ENCODE peak calls at places on chromosomes 6 and 20, in seven cellular contexts. One of them, this sample, is unnamed.

GRCh38 chr6:119347466-119348307 is 1.9 kb downstream of the MAN1A1 start:
- DNase-seq in NCI-H1105 treated with DMSO at 0.1 percent for 48 hours: peak
- DNase-seq in A549: no peak
- DNase-seq in hypothalamus: no peak
- DNase-seq in PC-3: peak
- DNase-seq in activated CD4-positive, alpha-beta T cell treated with anti-CD3 and anti-CD28 coated beads for 48 hours: peak
- DNase-seq in brain microvascular endothelial cell: no peak
- DNase-seq in this sample: peak

GRCh38 chr20:389220-389619 is 8.7 kb downstream of the TRIB3 start:
- DNase-seq in A549: no peak
- DNase-seq in activated CD4-positive, alpha-beta T cell treated with anti-CD3 and anti-CD28 coated beads for 48 hours: no peak
- DNase-seq in brain microvascular endothelial cell: no peak
- DNase-seq in hypothalamus: no peak
- DNase-seq in NCI-H1105 treated with DMSO at 0.1 percent for 48 hours: no peak
- DNase-seq in PC-3: no peak
- DNase-seq in this sample: no peak

GRCh38 chr6:39207421-39208232 is 21.6 kb downstream of the KCNK5 start:
- DNase-seq in brain microvascular endothelial cell: no peak
- DNase-seq in hypothalamus: no peak
- DNase-seq in PC-3: no peak
- DNase-seq in A549: no peak
- DNase-seq in activated CD4-positive, alpha-beta T cell treated with anti-CD3 and anti-CD28 coated beads for 48 hours: no peak
- DNase-seq in NCI-H1105 treated with DMSO at 0.1 percent for 48 hours: no peak
- DNase-seq in this sample: no peak

GRCh38 chr6:73823046-73823735 is 127.2 kb downstream of the CD109 start:
- DNase-seq in PC-3: no peak
- DNase-seq in activated CD4-positive, alpha-beta T cell treated with anti-CD3 and anti-CD28 coated beads for 48 hours: no peak
- DNase-seq in NCI-H1105 treated with DMSO at 0.1 percent for 48 hours: peak
- DNase-seq in brain microvascular endothelial cell: no peak
- DNase-seq in hypothalamus: no peak
- DNase-seq in A549: no peak
- DNase-seq in this sample: no peak

GRCh38 chr6:43570876-43571441 is 4.9 kb downstream of the XPO5 start:
- DNase-seq in PC-3: no peak
- DNase-seq in hypothalamus: no peak
- DNase-seq in NCI-H1105 treated with DMSO at 0.1 percent for 48 hours: no peak
- DNase-seq in brain microvascular endothelial cell: no peak
- DNase-seq in activated CD4-positive, alpha-beta T cell treated with anti-CD3 and anti-CD28 coated beads for 48 hours: peak
- DNase-seq in A549: no peak
- DNase-seq in this sample: no peak

GRCh38 chr6:158233214-158233795 is 65.2 kb downstream of the GTF2H5 start:
- DNase-seq in NCI-H1105 treated with DMSO at 0.1 percent for 48 hours: no peak
- DNase-seq in PC-3: peak
- DNase-seq in activated CD4-positive, alpha-beta T cell treated with anti-CD3 and anti-CD28 coated beads for 48 hours: no peak
- DNase-seq in hypothalamus: peak
- DNase-seq in brain microvascular endothelial cell: no peak
- DNase-seq in A549: no peak
- DNase-seq in this sample: peak

GRCh38 chr6:42259286-42259685 is 41.6 kb upstream of the MRPS10 start:
- DNase-seq in brain microvascular endothelial cell: no peak
- DNase-seq in PC-3: no peak
- DNase-seq in activated CD4-positive, alpha-beta T cell treated with anti-CD3 and anti-CD28 coated beads for 48 hours: no peak
- DNase-seq in NCI-H1105 treated with DMSO at 0.1 percent for 48 hours: no peak
- DNase-seq in A549: no peak
- DNase-seq in hypothalamus: no peak
- DNase-seq in this sample: no peak

GRCh38 chr6:33740204-33740608 is 6.5 kb downstream of the IP6K3 start:
- DNase-seq in NCI-H1105 treated with DMSO at 0.1 percent for 48 hours: no peak
- DNase-seq in PC-3: no peak
- DNase-seq in hypothalamus: no peak
- DNase-seq in brain microvascular endothelial cell: no peak
- DNase-seq in A549: no peak
- DNase-seq in activated CD4-positive, alpha-beta T cell treated with anti-CD3 and anti-CD28 coated beads for 48 hours: no peak
- DNase-seq in this sample: no peak

GRCh38 chr20:10763117-10763516 is 89.3 kb upstream of the JAG1 start:
- DNase-seq in NCI-H1105 treated with DMSO at 0.1 percent for 48 hours: no peak
- DNase-seq in hypothalamus: no peak
- DNase-seq in PC-3: no peak
- DNase-seq in brain microvascular endothelial cell: peak
- DNase-seq in A549: no peak
- DNase-seq in activated CD4-positive, alpha-beta T cell treated with anti-CD3 and anti-CD28 coated beads for 48 hours: no peak
- DNase-seq in this sample: no peak

GRCh38 chr20:38121741-38122140 is 43.3 kb downstream of the TGM2 start:
- DNase-seq in PC-3: no peak
- DNase-seq in A549: no peak
- DNase-seq in brain microvascular endothelial cell: no peak
- DNase-seq in hypothalamus: no peak
- DNase-seq in activated CD4-positive, alpha-beta T cell treated with anti-CD3 and anti-CD28 coated beads for 48 hours: no peak
- DNase-seq in NCI-H1105 treated with DMSO at 0.1 percent for 48 hours: no peak
- DNase-seq in this sample: no peak

GRCh38 chr6:158417760-158418098 is 105.5 kb downstream of the TULP4 start:
- DNase-seq in brain microvascular endothelial cell: peak
- DNase-seq in PC-3: peak
- DNase-seq in A549: no peak
- DNase-seq in activated CD4-positive, alpha-beta T cell treated with anti-CD3 and anti-CD28 coated beads for 48 hours: no peak
- DNase-seq in NCI-H1105 treated with DMSO at 0.1 percent for 48 hours: no peak
- DNase-seq in hypothalamus: peak
- DNase-seq in this sample: peak

GRCh38 chr6:72811971-72812421 is 190.1 kb downstream of the KCNQ5 start:
- DNase-seq in NCI-H1105 treated with DMSO at 0.1 percent for 48 hours: no peak
- DNase-seq in PC-3: peak
- DNase-seq in hypothalamus: no peak
- DNase-seq in brain microvascular endothelial cell: peak
- DNase-seq in activated CD4-positive, alpha-beta T cell treated with anti-CD3 and anti-CD28 coated beads for 48 hours: no peak
- DNase-seq in A549: no peak
- DNase-seq in this sample: no peak

GRCh38 chr6:170181338-170181690 is 109.6 kb downstream of the DLL1 start:
- DNase-seq in NCI-H1105 treated with DMSO at 0.1 percent for 48 hours: no peak
- DNase-seq in brain microvascular endothelial cell: no peak
- DNase-seq in A549: no peak
- DNase-seq in hypothalamus: no peak
- DNase-seq in PC-3: no peak
- DNase-seq in activated CD4-positive, alpha-beta T cell treated with anti-CD3 and anti-CD28 coated beads for 48 hours: no peak
- DNase-seq in this sample: no peak

GRCh38 chr6:122712093-122712863 is 67.2 kb upstream of the FABP7 start:
- DNase-seq in A549: no peak
- DNase-seq in NCI-H1105 treated with DMSO at 0.1 percent for 48 hours: no peak
- DNase-seq in activated CD4-positive, alpha-beta T cell treated with anti-CD3 and anti-CD28 coated beads for 48 hours: no peak
- DNase-seq in PC-3: peak
- DNase-seq in brain microvascular endothelial cell: peak
- DNase-seq in hypothalamus: no peak
- DNase-seq in this sample: no peak

GRCh38 chr20:62301773-62302340 is 940 bp upstream of the ADRM1 start:
- DNase-seq in A549: peak
- DNase-seq in PC-3: peak
- DNase-seq in activated CD4-positive, alpha-beta T cell treated with anti-CD3 and anti-CD28 coated beads for 48 hours: peak
- DNase-seq in hypothalamus: peak
- DNase-seq in brain microvascular endothelial cell: peak
- DNase-seq in NCI-H1105 treated with DMSO at 0.1 percent for 48 hours: peak
- DNase-seq in this sample: peak

GRCh38 chr20:44548171-44548678 is 26.4 kb upstream of the SERINC3 start:
- DNase-seq in A549: no peak
- DNase-seq in hypothalamus: no peak
- DNase-seq in PC-3: peak
- DNase-seq in NCI-H1105 treated with DMSO at 0.1 percent for 48 hours: no peak
- DNase-seq in activated CD4-positive, alpha-beta T cell treated with anti-CD3 and anti-CD28 coated beads for 48 hours: no peak
- DNase-seq in brain microvascular endothelial cell: no peak
- DNase-seq in this sample: no peak

GRCh38 chr20:23048283-23049200 is 930 bp downstream of the THBD start:
- DNase-seq in PC-3: peak
- DNase-seq in A549: peak
- DNase-seq in brain microvascular endothelial cell: no peak
- DNase-seq in activated CD4-positive, alpha-beta T cell treated with anti-CD3 and anti-CD28 coated beads for 48 hours: peak
- DNase-seq in hypothalamus: no peak
- DNase-seq in NCI-H1105 treated with DMSO at 0.1 percent for 48 hours: no peak
- DNase-seq in this sample: no peak

GRCh38 chr6:139784222-139784769 is 409.8 kb upstream of the CITED2 start:
- DNase-seq in activated CD4-positive, alpha-beta T cell treated with anti-CD3 and anti-CD28 coated beads for 48 hours: no peak
- DNase-seq in brain microvascular endothelial cell: no peak
- DNase-seq in A549: no peak
- DNase-seq in PC-3: no peak
- DNase-seq in NCI-H1105 treated with DMSO at 0.1 percent for 48 hours: no peak
- DNase-seq in hypothalamus: no peak
- DNase-seq in this sample: no peak

GRCh38 chr6:38806833-38807232 is 91.7 kb downstream of the DNAH8 start:
- DNase-seq in hypothalamus: no peak
- DNase-seq in PC-3: peak
- DNase-seq in A549: no peak
- DNase-seq in activated CD4-positive, alpha-beta T cell treated with anti-CD3 and anti-CD28 coated beads for 48 hours: no peak
- DNase-seq in NCI-H1105 treated with DMSO at 0.1 percent for 48 hours: no peak
- DNase-seq in brain microvascular endothelial cell: no peak
- DNase-seq in this sample: no peak

GRCh38 chr20:52621401-52621800 is 350.8 kb upstream of the TSHZ2 start:
- DNase-seq in brain microvascular endothelial cell: no peak
- DNase-seq in A549: no peak
- DNase-seq in hypothalamus: no peak
- DNase-seq in activated CD4-positive, alpha-beta T cell treated with anti-CD3 and anti-CD28 coated beads for 48 hours: no peak
- DNase-seq in NCI-H1105 treated with DMSO at 0.1 percent for 48 hours: no peak
- DNase-seq in PC-3: no peak
- DNase-seq in this sample: no peak

GRCh38 chr6:108565893-108566292 is 5.2 kb downstream of the FOXO3 start:
- DNase-seq in PC-3: peak
- DNase-seq in hypothalamus: no peak
- DNase-seq in A549: no peak
- DNase-seq in NCI-H1105 treated with DMSO at 0.1 percent for 48 hours: no peak
- DNase-seq in activated CD4-positive, alpha-beta T cell treated with anti-CD3 and anti-CD28 coated beads for 48 hours: no peak
- DNase-seq in brain microvascular endothelial cell: no peak
- DNase-seq in this sample: no peak

GRCh38 chr6:5389086-5389745 is 127.9 kb downstream of the FARS2 start:
- DNase-seq in hypothalamus: no peak
- DNase-seq in activated CD4-positive, alpha-beta T cell treated with anti-CD3 and anti-CD28 coated beads for 48 hours: no peak
- DNase-seq in PC-3: no peak
- DNase-seq in brain microvascular endothelial cell: no peak
- DNase-seq in A549: no peak
- DNase-seq in NCI-H1105 treated with DMSO at 0.1 percent for 48 hours: no peak
- DNase-seq in this sample: no peak

GRCh38 chr6:157126183-157127098 is 196.9 kb downstream of the TMEM242 start:
- DNase-seq in brain microvascular endothelial cell: no peak
- DNase-seq in NCI-H1105 treated with DMSO at 0.1 percent for 48 hours: no peak
- DNase-seq in hypothalamus: no peak
- DNase-seq in A549: no peak
- DNase-seq in activated CD4-positive, alpha-beta T cell treated with anti-CD3 and anti-CD28 coated beads for 48 hours: no peak
- DNase-seq in PC-3: no peak
- DNase-seq in this sample: no peak

GRCh38 chr6:47477497-47478232 is at the start of gene CD2AP:
- DNase-seq in NCI-H1105 treated with DMSO at 0.1 percent for 48 hours: peak
- DNase-seq in A549: peak
- DNase-seq in PC-3: peak
- DNase-seq in brain microvascular endothelial cell: peak
- DNase-seq in hypothalamus: peak
- DNase-seq in activated CD4-positive, alpha-beta T cell treated with anti-CD3 and anti-CD28 coated beads for 48 hours: peak
- DNase-seq in this sample: peak

GRCh38 chr20:51586005-51586440 is 43.5 kb upstream of the NFATC2 start:
- DNase-seq in activated CD4-positive, alpha-beta T cell treated with anti-CD3 and anti-CD28 coated beads for 48 hours: peak
- DNase-seq in NCI-H1105 treated with DMSO at 0.1 percent for 48 hours: no peak
- DNase-seq in PC-3: peak
- DNase-seq in hypothalamus: no peak
- DNase-seq in A549: peak
- DNase-seq in brain microvascular endothelial cell: peak
- DNase-seq in this sample: no peak

GRCh38 chr20:50110141-50111047 is 2.6 kb downstream of the UBE2V1 start:
- DNase-seq in activated CD4-positive, alpha-beta T cell treated with anti-CD3 and anti-CD28 coated beads for 48 hours: peak
- DNase-seq in brain microvascular endothelial cell: no peak
- DNase-seq in A549: peak
- DNase-seq in PC-3: peak
- DNase-seq in hypothalamus: no peak
- DNase-seq in NCI-H1105 treated with DMSO at 0.1 percent for 48 hours: no peak
- DNase-seq in this sample: no peak

GRCh38 chr6:29705389-29706231 is 17.6 kb upstream of the HLA-F start:
- DNase-seq in brain microvascular endothelial cell: no peak
- DNase-seq in NCI-H1105 treated with DMSO at 0.1 percent for 48 hours: peak
- DNase-seq in A549: peak
- DNase-seq in activated CD4-positive, alpha-beta T cell treated with anti-CD3 and anti-CD28 coated beads for 48 hours: no peak
- DNase-seq in hypothalamus: peak
- DNase-seq in PC-3: peak
- DNase-seq in this sample: peak

GRCh38 chr20:17226410-17227198 is at the start of gene PCSK2:
- DNase-seq in activated CD4-positive, alpha-beta T cell treated with anti-CD3 and anti-CD28 coated beads for 48 hours: no peak
- DNase-seq in PC-3: no peak
- DNase-seq in NCI-H1105 treated with DMSO at 0.1 percent for 48 hours: peak
- DNase-seq in hypothalamus: peak
- DNase-seq in A549: peak
- DNase-seq in brain microvascular endothelial cell: peak
- DNase-seq in this sample: peak

GRCh38 chr6:23940466-23940865 is 185.5 kb upstream of the NRSN1 start:
- DNase-seq in hypothalamus: no peak
- DNase-seq in brain microvascular endothelial cell: no peak
- DNase-seq in activated CD4-positive, alpha-beta T cell treated with anti-CD3 and anti-CD28 coated beads for 48 hours: no peak
- DNase-seq in A549: no peak
- DNase-seq in NCI-H1105 treated with DMSO at 0.1 percent for 48 hours: no peak
- DNase-seq in PC-3: no peak
- DNase-seq in this sample: no peak

GRCh38 chr6:52922161-52922560 is 12.7 kb upstream of the GSTA3 start:
- DNase-seq in activated CD4-positive, alpha-beta T cell treated with anti-CD3 and anti-CD28 coated beads for 48 hours: no peak
- DNase-seq in hypothalamus: no peak
- DNase-seq in PC-3: no peak
- DNase-seq in brain microvascular endothelial cell: no peak
- DNase-seq in A549: no peak
- DNase-seq in NCI-H1105 treated with DMSO at 0.1 percent for 48 hours: no peak
- DNase-seq in this sample: no peak

GRCh38 chr6:30100585-30101422 is 12.1 kb downstream of the TRIM31 start:
- DNase-seq in brain microvascular endothelial cell: no peak
- DNase-seq in A549: no peak
- DNase-seq in activated CD4-positive, alpha-beta T cell treated with anti-CD3 and anti-CD28 coated beads for 48 hours: peak
- DNase-seq in PC-3: peak
- DNase-seq in NCI-H1105 treated with DMSO at 0.1 percent for 48 hours: no peak
- DNase-seq in hypothalamus: no peak
- DNase-seq in this sample: no peak

This sample was measured in head of caudate nucleus.